ENCODE peak calls at places on chromosomes 13 and 19, in eight cellular contexts. A is thoracic aorta, W is GM23248, S is tibial artery, P is IMR-90, D is suprapubic skin, J is dorsolateral prefrontal cortex, X is breast epithelium. B is an unnamed sample.

GRCh38 chr19:42942187-42942789 is 5.3 kb upstream of the PSG7 start:
- DNase-seq in A (no peak), W (peak), S (no peak), P (peak), D (no peak), J (no peak), X (no peak), B (no peak)

GRCh38 chr19:28184997-28185396 is 1028.0 kb downstream of the UQCRFS1 start:
- DNase-seq in A (no peak), W (peak), S (no peak), P (no peak), D (no peak), J (no peak), X (no peak), B (no peak)

GRCh38 chr19:47447470-47448359 is 24.0 kb downstream of the SLC8A2 start:
- DNase-seq in A (no peak), W (peak), S (no peak), P (peak), D (no peak), J (peak), X (no peak), B (peak)

GRCh38 chr13:109156181-109156935 is 526.9 kb downstream of the MYO16 start:
- DNase-seq in A (no peak), W (peak), S (peak), P (peak), D (no peak), J (no peak), X (no peak), B (no peak)

GRCh38 chr19:44807162-44807561 is 1.7 kb upstream of the BCAM start:
- DNase-seq in A (no peak), W (peak), S (no peak), P (no peak), D (no peak), J (no peak), X (peak), B (no peak)

GRCh38 chr13:49371943-49372636 is 71.8 kb downstream of the CAB39L start:
- DNase-seq in A (no peak), W (no peak), S (no peak), P (no peak), D (no peak), J (no peak), X (no peak), B (no peak)

GRCh38 chr13:39106216-39106995 is 68.2 kb downstream of the NHLRC3 start:
- DNase-seq in A (no peak), W (no peak), S (no peak), P (no peak), D (no peak), J (no peak), X (no peak), B (peak)

GRCh38 chr13:37306778-37307544 is 201.5 kb upstream of the CSNK1A1L start:
- DNase-seq in A (no peak), W (peak), S (no peak), P (peak), D (no peak), J (no peak), X (no peak), B (peak)

GRCh38 chr13:40164137-40164536 is 502.3 kb downstream of the FOXO1 start:
- DNase-seq in A (no peak), W (peak), S (no peak), P (no peak), D (no peak), J (no peak), X (no peak), B (no peak)

GRCh38 chr19:50224986-50225747 is 21.7 kb downstream of the MYH14 start:
- DNase-seq in A (no peak), W (no peak), S (no peak), P (no peak), D (no peak), J (peak), X (no peak), B (no peak)

GRCh38 chr19:15864824-15865223 is 33.0 kb downstream of the CYP4F2 start:
- DNase-seq in A (no peak), W (no peak), S (no peak), P (no peak), D (no peak), J (no peak), X (no peak), B (no peak)

GRCh38 chr19:15869109-15869555 is 28.7 kb downstream of the CYP4F2 start:
- DNase-seq in A (no peak), W (peak), S (no peak), P (no peak), D (no peak), J (peak), X (no peak), B (peak)

GRCh38 chr19:15871570-15871969 is 26.3 kb downstream of the CYP4F2 start:
- DNase-seq in A (no peak), W (no peak), S (no peak), P (no peak), D (no peak), J (no peak), X (no peak), B (no peak)

GRCh38 chr19:15866646-15867045 is 31.2 kb downstream of the CYP4F2 start:
- DNase-seq in A (no peak), W (no peak), S (no peak), P (no peak), D (no peak), J (no peak), X (no peak), B (no peak)

DNA sequence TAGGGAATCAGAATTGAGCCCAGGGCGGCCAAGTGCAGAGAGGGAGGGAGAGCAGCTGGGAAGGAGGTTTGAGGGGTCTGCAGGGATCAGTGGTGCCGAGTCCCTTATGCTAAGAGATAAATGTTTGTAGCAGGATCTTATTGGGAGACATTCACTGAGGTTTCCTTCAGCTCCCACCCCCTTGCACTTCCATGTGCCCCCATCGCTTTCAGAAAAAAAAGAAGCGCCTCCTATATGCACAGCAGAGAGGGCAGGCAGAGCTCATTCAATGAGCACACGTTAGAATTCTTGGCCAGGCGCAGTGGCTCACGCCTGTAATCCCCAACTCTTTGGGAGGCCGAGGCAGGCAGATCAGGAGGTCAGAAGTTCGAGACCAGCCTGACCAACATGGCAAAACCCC is 28.0 kb downstream of the CYP4F2 start:
- DNase-seq in A (no peak), W (no peak), S (no peak), P (no peak), D (no peak), J (no peak), X (no peak), B (no peak)
- H3K4me3 ChIP-seq in A (no peak), W (no peak), S (no peak), P (no peak), D (no peak), J (no peak), X (no peak), B (no peak)

DNA sequence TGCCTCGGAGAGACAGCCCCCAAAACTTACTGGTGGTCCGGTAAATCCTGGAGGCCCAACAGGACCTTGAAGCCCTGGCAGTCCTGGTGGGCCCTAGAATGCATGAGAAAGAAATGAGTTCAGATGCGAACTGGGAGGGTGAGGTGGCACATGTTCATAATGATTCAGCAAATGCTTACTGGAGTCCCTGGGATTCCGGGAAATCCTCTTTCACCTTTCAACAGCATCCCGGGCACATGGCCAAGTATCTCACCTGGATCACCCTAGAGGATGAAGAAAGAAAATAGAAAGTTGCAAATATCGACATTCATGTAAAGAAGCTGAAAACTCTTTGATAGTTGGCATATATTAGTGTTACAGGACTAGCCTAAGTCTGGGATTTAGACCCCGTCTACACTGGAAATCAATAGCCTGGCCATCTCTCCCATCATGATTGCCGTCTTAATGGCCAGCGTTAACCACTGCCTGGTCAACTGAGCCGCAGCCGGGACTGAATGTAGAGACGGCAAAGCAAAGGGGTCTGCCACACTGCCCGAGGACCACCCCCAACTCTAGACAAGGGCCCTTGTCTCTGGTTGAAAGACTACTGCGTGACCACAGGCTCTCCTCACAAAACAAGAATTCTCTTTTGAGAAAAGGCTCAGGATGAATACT is 96.9 kb downstream of the COL4A1 start:
- DNase-seq in A (no peak), W (no peak), S (no peak), P (no peak), D (no peak), J (no peak), X (no peak), B (no peak)
- H3K27ac ChIP-seq in A (no peak), W (no peak), S (peak), P (no peak), D (no peak), J (no peak), X (no peak), B (no peak)

GRCh38 chr13:26024558-26024957 is 27.3 kb downstream of the SHISA2 start:
- DNase-seq in A (no peak), W (no peak), S (no peak), P (no peak), D (no peak), J (no peak), X (no peak), B (peak)

GRCh38 chr13:26020536-26021290 is 31.1 kb downstream of the SHISA2 start:
- DNase-seq in A (no peak), W (no peak), S (no peak), P (no peak), D (no peak), J (no peak), X (no peak), B (no peak)

GRCh38 chr13:26021956-26022355 is 29.9 kb downstream of the SHISA2 start:
- DNase-seq in A (no peak), W (no peak), S (no peak), P (no peak), D (no peak), J (no peak), X (no peak), B (no peak)

GRCh38 chr13:26021516-26021915 is 30.3 kb downstream of the SHISA2 start:
- DNase-seq in A (no peak), W (no peak), S (no peak), P (no peak), D (no peak), J (no peak), X (no peak), B (peak)

DNA sequence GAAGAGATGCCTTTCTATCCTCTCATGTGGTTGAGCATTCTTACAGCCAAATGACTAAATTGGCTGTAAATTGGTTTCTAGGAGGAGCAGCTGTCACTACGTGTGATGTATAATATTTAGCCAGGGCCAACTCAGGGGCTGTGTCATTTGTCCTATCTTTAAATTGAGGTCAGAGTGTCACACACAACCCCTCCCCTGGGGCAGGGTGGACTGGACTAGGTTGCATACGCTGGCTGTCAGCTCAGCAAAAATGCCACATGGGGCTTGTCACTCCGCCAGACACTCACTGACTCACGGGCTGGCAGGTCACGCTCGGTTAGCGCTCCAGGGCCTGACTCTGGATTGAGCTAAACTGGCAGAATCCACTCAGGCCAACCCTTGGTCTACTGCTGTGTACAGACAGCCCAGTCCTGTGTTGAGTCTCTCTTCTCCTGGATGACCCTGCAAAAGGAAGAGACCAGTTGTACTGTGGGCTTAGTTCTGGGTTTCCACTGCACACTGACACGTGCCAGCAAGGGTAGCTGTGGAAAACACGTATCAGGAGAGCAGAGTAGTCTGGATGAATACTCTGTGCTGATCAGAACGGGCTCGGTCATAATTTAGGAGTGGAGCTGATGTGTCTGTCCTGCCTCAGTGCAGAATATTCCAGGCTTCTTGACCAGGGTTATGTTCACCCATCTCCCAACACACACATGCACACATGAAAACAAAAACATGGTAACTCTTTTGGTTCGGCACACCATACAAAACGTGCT is 29.1 kb downstream of the SHISA2 start:
- DNase-seq in A (peak), W (peak), S (peak), P (peak), D (peak), J (no peak), X (peak), B (peak)
- H3K4me3 ChIP-seq in A (no peak), W (no peak), S (no peak), P (no peak), D (no peak), J (no peak), X (no peak), B (no peak)

GRCh38 chr13:87952377-87952776 is 281.2 kb downstream of the SLITRK5 start:
- DNase-seq in A (no peak), W (no peak), S (no peak), P (no peak), D (no peak), J (no peak), X (no peak), B (no peak)
- H3K27ac ChIP-seq in A (no peak), W (no peak), S (no peak), P (no peak), D (no peak), J (no peak), X (no peak), B (no peak)

DNA sequence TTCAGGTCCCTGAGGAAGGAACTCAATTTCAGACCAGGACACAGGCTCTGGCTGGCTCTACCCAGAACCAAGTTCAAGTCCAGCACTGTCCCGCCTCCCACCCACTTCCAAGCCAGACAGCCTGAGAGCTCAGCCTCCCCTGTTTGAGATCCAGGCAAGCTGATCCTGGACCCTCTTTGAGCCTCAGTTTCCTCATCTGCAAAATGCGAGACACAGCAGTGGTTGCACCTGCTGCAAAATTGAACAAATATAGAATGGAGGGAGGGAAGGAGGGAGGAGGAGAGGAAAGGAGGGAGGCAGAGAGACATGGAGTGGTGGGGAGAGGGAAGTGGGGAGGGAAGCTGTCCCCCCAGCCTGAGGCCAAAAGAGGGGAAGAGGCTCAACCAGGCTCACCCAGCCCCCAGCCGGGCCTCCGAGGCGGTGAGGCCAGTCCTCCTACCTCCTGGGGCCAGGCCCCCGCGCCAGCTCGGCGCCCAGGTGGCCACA is 721 bp downstream of the TMEM221 start:
- DNase-seq in A (no peak), W (no peak), S (no peak), P (no peak), D (no peak), J (no peak), X (no peak), B (no peak)
- H3K4me3 ChIP-seq in A (peak), W (peak), S (peak), P (peak), D (peak), J (peak), X (peak), B (peak)

GRCh38 chr19:5097959-5098623 is 129.2 kb downstream of the KDM4B start:
- DNase-seq in A (no peak), W (no peak), S (no peak), P (no peak), D (no peak), J (no peak), X (no peak), B (no peak)
- H3K27ac ChIP-seq in A (no peak), W (no peak), S (no peak), P (no peak), D (no peak), J (no peak), X (no peak), B (no peak)

GRCh38 chr13:51420681-51421476 is 32.0 kb downstream of the INTS6 start:
- DNase-seq in A (no peak), W (no peak), S (no peak), P (no peak), D (no peak), J (no peak), X (no peak), B (no peak)
- H3K4me3 ChIP-seq in A (no peak), W (no peak), S (no peak), P (no peak), D (no peak), J (no peak), X (no peak), B (no peak)

GRCh38 chr19:37980419-37980975 is 73.5 kb downstream of the SIPA1L3 start:
- DNase-seq in A (no peak), W (no peak), S (peak), P (no peak), D (peak), J (no peak), X (no peak), B (no peak)
- H3K27ac ChIP-seq in A (no peak), W (no peak), S (no peak), P (peak), D (peak), J (peak), X (peak), B (no peak)

GRCh38 chr13:113855012-113855921 is 8.6 kb downstream of the GAS6 start:
- DNase-seq in A (no peak), W (no peak), S (peak), P (no peak), D (peak), J (peak), X (peak), B (no peak)
- H3K4me3 ChIP-seq in A (no peak), W (no peak), S (no peak), P (no peak), D (no peak), J (no peak), X (no peak), B (no peak)